ENCODE peak calls at places on chromosomes 2 and 18, in eight cellular contexts. G, A, R, X, K, Q, S and Y are unnamed samples. For H3K27me3, the result is how much of the 10 kb centered on the place peaks cover.

GRCh38 chr2:197803033-197803444 is 1.4 kb upstream of the PLCL1 start:
- DNase-seq in G (no peak), A (peak), R (no peak), X (no peak), K (peak), Q (no peak), S (no peak), Y (peak)

GRCh38 chr18:60684843-60685513 is 312.4 kb upstream of the MC4R start:
- DNase-seq in G (no peak), A (peak), R (no peak), X (no peak), K (no peak), Q (no peak), S (no peak), Y (no peak)

GRCh38 chr2:68287580-68288441 is 31.9 kb downstream of the CNRIP1 start:
- DNase-seq in G (no peak), A (peak), R (peak), X (no peak), K (no peak), Q (no peak), S (no peak), Y (no peak)

GRCh38 chr2:144511945-144512344 is 8.0 kb downstream of the ZEB2 start:
- DNase-seq in G (no peak), A (no peak), R (no peak), X (no peak), K (no peak), Q (no peak), S (no peak), Y (no peak)

GRCh38 chr2:108266218-108266617 is 22.5 kb upstream of the SULT1C2 start:
- DNase-seq in G (no peak), A (no peak), R (no peak), X (no peak), K (no peak), Q (no peak), S (no peak), Y (no peak)

GRCh38 chr2:45898819-45899218 is 247.3 kb downstream of the PRKCE start:
- DNase-seq in G (no peak), A (no peak), R (no peak), X (no peak), K (no peak), Q (peak), S (no peak), Y (no peak)

GRCh38 chr18:58654896-58655614 is 16.2 kb upstream of the MALT1 start:
- DNase-seq in G (no peak), A (no peak), R (no peak), X (no peak), K (no peak), Q (no peak), S (no peak), Y (no peak)

GRCh38 chr2:174711206-174711605 is 53.1 kb downstream of the CHRNA1 start:
- DNase-seq in G (no peak), A (peak), R (no peak), X (no peak), K (peak), Q (no peak), S (no peak), Y (no peak)

GRCh38 chr2:217433522-217433921 is 569.3 kb downstream of the TNS1 start:
- DNase-seq in G (no peak), A (peak), R (peak), X (no peak), K (no peak), Q (no peak), S (no peak), Y (no peak)

GRCh38 chr2:67790622-67791021 is 272.2 kb downstream of the C1D start:
- DNase-seq in G (no peak), A (peak), R (no peak), X (no peak), K (peak), Q (no peak), S (no peak), Y (no peak)

GRCh38 chr2:119516121-119516520 is 8.2 kb downstream of the SCTR start:
- DNase-seq in G (no peak), A (no peak), R (no peak), X (no peak), K (no peak), Q (no peak), S (no peak), Y (no peak)

GRCh38 chr18:30828700-30829099 is 213.8 kb downstream of the DSC3 start:
- DNase-seq in G (no peak), A (no peak), R (no peak), X (no peak), K (no peak), Q (no peak), S (no peak), Y (no peak)

GRCh38 chr2:238864207-238865014 is 16.5 kb downstream of the TWIST2 start:
- DNase-seq in G (peak), A (peak), R (peak), X (no peak), K (peak), Q (peak), S (peak), Y (no peak)
- H3K4me3 ChIP-seq in G (no peak), A (no peak), R (peak), X (no peak), K (peak), Q (no peak), S (no peak), Y (no peak)

DNA sequence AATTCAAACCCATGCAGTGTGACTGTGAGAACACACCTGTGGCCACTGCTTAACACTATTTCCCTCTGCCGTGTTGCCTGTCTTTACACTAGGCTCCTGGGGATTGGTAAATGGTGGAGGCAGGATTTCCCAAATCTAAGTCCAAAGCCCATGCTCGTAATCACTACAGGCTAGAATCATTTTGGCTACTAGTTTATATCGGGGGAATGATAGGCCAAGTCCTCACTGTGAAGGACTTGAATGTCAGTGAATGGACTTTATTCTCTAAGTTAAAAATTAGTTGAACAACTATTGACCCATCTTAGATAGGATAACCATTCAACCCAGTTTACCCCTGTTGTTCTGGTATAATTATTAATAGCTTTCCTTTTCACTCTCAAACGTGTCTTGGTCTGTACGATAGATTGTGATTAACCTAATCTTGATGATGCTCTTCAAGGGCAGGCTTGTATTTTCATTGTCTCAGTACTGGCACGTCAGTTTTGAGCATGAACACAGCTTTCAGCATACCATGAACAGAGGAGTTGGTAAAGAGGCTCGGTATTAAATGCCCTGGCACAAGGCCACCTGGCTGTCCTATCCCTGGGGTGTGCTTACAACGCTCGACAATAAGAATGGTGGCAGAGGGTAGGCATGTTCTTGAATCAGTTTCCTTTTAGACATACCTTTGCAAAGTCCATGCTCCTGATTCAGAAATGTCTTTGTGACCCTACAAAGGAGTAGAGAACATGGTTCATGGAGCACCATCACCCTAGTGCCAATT is 148.8 kb downstream of the RTN4 start:
- DNase-seq in G (no peak), A (no peak), R (no peak), X (no peak), K (no peak), Q (no peak), S (no peak), Y (no peak)
- TF ChIP-seq CTCF in G (no peak), A (no peak), R (no peak), X (no peak), K (no peak), Q (no peak), S (no peak), Y (no peak)

GRCh38 chr2:156323754-156324153 is 8.8 kb downstream of the NR4A2 start:
- DNase-seq in G (no peak), A (no peak), R (no peak), X (no peak), K (no peak), Q (no peak), S (no peak), Y (no peak)
- H3K27me3 ChIP-seq in G (under half), A (under half), R (half or more), X (under half), K (under half), Q (half or more), S (under half), Y (under half)

GRCh38 chr2:143132360-143132759 is 3.1 kb downstream of the ARHGAP15 start:
- DNase-seq in G (no peak), A (no peak), R (no peak), X (no peak), K (no peak), Q (no peak), S (peak), Y (no peak)

GRCh38 chr2:143128681-143129580 is at the start of gene ARHGAP15:
- DNase-seq in G (no peak), A (no peak), R (peak), X (peak), K (no peak), Q (peak), S (peak), Y (peak)

GRCh38 chr2:143133783-143134182 is 4.6 kb downstream of the ARHGAP15 start:
- DNase-seq in G (no peak), A (no peak), R (no peak), X (no peak), K (no peak), Q (no peak), S (no peak), Y (no peak)
- H3K4me3 ChIP-seq in G (no peak), A (no peak), R (no peak), X (no peak), K (no peak), Q (no peak), S (no peak), Y (no peak)

GRCh38 chr18:629303-630150 is 27.9 kb upstream of the TYMS start:
- DNase-seq in G (no peak), A (no peak), R (no peak), X (no peak), K (no peak), Q (no peak), S (no peak), Y (no peak)
- TF ChIP-seq CTCF in G (no peak), A (no peak), R (no peak), X (no peak), K (peak), Q (no peak), S (no peak), Y (peak)